ENCODE peak calls at places on chromosomes 2 and 18, in four cellular contexts. One of them, this sample, is unnamed.
A peak's percentile ranks its signal among the peaks of the same experiment; 100 is the strongest.

GRCh38 chr2:129091620-129092019 is 773.0 kb upstream of the HS6ST1 start:
- DNase-seq in K562: no peak
- DNase-seq in GM12878: no peak
- DNase-seq in HepG2: no peak
- DNase-seq in this sample: no peak

GRCh38 chr18:41829648-41830516 is 125.2 kb upstream of the PIK3C3 start:
- DNase-seq in K562: no peak
- DNase-seq in GM12878: no peak
- DNase-seq in HepG2: peak; percentile 37
- DNase-seq in this sample: no peak

GRCh38 chr2:200298816-200299215 is 7.7 kb upstream of the SPATS2L start:
- DNase-seq in K562: no peak
- DNase-seq in GM12878: no peak
- DNase-seq in HepG2: no peak
- DNase-seq in this sample: no peak

GRCh38 chr2:1993711-1994682 is 249.7 kb upstream of the PXDN start:
- DNase-seq in K562: no peak
- DNase-seq in GM12878: no peak
- DNase-seq in HepG2: no peak
- DNase-seq in this sample: no peak

GRCh38 chr2:130391058-130391871 is 35.4 kb downstream of the PTPN18 start:
- DNase-seq in K562: peak; percentile 64
- DNase-seq in GM12878: no peak
- DNase-seq in HepG2: peak; percentile 55
- DNase-seq in this sample: peak; percentile 89

GRCh38 chr2:157500334-157500733 is 56.4 kb upstream of the CYTIP start:
- DNase-seq in K562: no peak
- DNase-seq in GM12878: no peak
- DNase-seq in HepG2: no peak
- DNase-seq in this sample: no peak

GRCh38 chr2:102453497-102453896 is 19.5 kb upstream of the SLC9A4 start:
- DNase-seq in K562: no peak
- DNase-seq in GM12878: no peak
- DNase-seq in HepG2: no peak
- DNase-seq in this sample: no peak

GRCh38 chr2:33552758-33553461 is 46.2 kb downstream of the FAM98A start:
- DNase-seq in K562: no peak
- DNase-seq in GM12878: no peak
- DNase-seq in HepG2: peak; percentile 73
- DNase-seq in this sample: no peak

GRCh38 chr18:46560671-46561045 is 96.4 kb downstream of the LOXHD1 start:
- DNase-seq in K562: no peak
- DNase-seq in GM12878: no peak
- DNase-seq in HepG2: no peak
- DNase-seq in this sample: no peak

GRCh38 chr2:44358498-44358897 is 2.8 kb downstream of the PREPL start:
- DNase-seq in K562: no peak
- DNase-seq in GM12878: peak; percentile 64
- DNase-seq in HepG2: no peak
- DNase-seq in this sample: no peak

GRCh38 chr2:98242006-98242405 is 104.2 kb upstream of the CNGA3 start:
- DNase-seq in K562: no peak
- DNase-seq in GM12878: no peak
- DNase-seq in HepG2: no peak
- DNase-seq in this sample: no peak

GRCh38 chr2:200931227-200931626 is 32.2 kb downstream of the ORC2 start:
- DNase-seq in K562: no peak
- DNase-seq in GM12878: no peak
- DNase-seq in HepG2: peak; percentile 12
- DNase-seq in this sample: no peak

GRCh38 chr2:38981670-38982357 is 92.1 kb downstream of the ARHGEF33 start:
- DNase-seq in K562: no peak
- DNase-seq in GM12878: no peak
- DNase-seq in HepG2: peak; percentile 98
- DNase-seq in this sample: no peak

GRCh38 chr2:8479298-8479697 is 202.6 kb upstream of the ID2 start:
- DNase-seq in K562: no peak
- DNase-seq in GM12878: no peak
- DNase-seq in HepG2: no peak
- DNase-seq in this sample: peak; percentile 79

GRCh38 chr2:86753606-86754005 is 33.5 kb downstream of the RMND5A start:
- DNase-seq in K562: no peak
- DNase-seq in GM12878: no peak
- DNase-seq in HepG2: no peak
- DNase-seq in this sample: no peak

GRCh38 chr2:39124000-39124769 is 3.3 kb upstream of the SOS1 start:
- DNase-seq in K562: peak; percentile 89
- DNase-seq in GM12878: peak; percentile 89
- DNase-seq in HepG2: peak; percentile 97
- DNase-seq in this sample: peak; percentile 95

GRCh38 chr2:142965464-142965863 is 88.0 kb downstream of the KYNU start:
- DNase-seq in K562: no peak
- DNase-seq in GM12878: no peak
- DNase-seq in HepG2: no peak
- DNase-seq in this sample: no peak

GRCh38 chr18:59813942-59814341 is 85.9 kb upstream of the PMAIP1 start:
- DNase-seq in K562: no peak
- DNase-seq in GM12878: no peak
- DNase-seq in HepG2: no peak
- DNase-seq in this sample: no peak

GRCh38 chr2:78757191-78757590 is 268.3 kb upstream of the REG3G start:
- DNase-seq in K562: no peak
- DNase-seq in GM12878: no peak
- DNase-seq in HepG2: no peak
- DNase-seq in this sample: no peak

GRCh38 chr2:97702731-97703470 is 10.5 kb upstream of the ZAP70 start:
- DNase-seq in K562: no peak
- DNase-seq in GM12878: no peak
- DNase-seq in HepG2: no peak
- DNase-seq in this sample: no peak

GRCh38 chr2:8646731-8647461 is 35.0 kb upstream of the ID2 start:
- DNase-seq in K562: no peak
- DNase-seq in GM12878: no peak
- DNase-seq in HepG2: no peak
- DNase-seq in this sample: no peak

GRCh38 chr2:95024960-95025405 is 525 bp upstream of the MAL start:
- DNase-seq in K562: no peak
- DNase-seq in GM12878: no peak
- DNase-seq in HepG2: no peak
- DNase-seq in this sample: no peak

GRCh38 chr2:107428781-107429180 is 397.9 kb upstream of the RGPD4 start:
- DNase-seq in K562: no peak
- DNase-seq in GM12878: no peak
- DNase-seq in HepG2: no peak
- DNase-seq in this sample: no peak

GRCh38 chr2:71452565-71452964 is 796 bp upstream of the DYSF start:
- DNase-seq in K562: peak; percentile 85
- DNase-seq in GM12878: no peak
- DNase-seq in HepG2: no peak
- DNase-seq in this sample: no peak

GRCh38 chr18:12703714-12704113 is 872 bp downstream of the PSMG2 start:
- DNase-seq in K562: no peak
- DNase-seq in GM12878: no peak
- DNase-seq in HepG2: no peak
- DNase-seq in this sample: peak; percentile 34

GRCh38 chr2:241609859-241610793 is 26.8 kb downstream of the THAP4 start:
- DNase-seq in K562: peak; percentile 89
- DNase-seq in GM12878: peak; percentile 40
- DNase-seq in HepG2: peak; percentile 93
- DNase-seq in this sample: no peak

GRCh38 chr2:28618221-28619141 is 122.6 kb downstream of the PLB1 start:
- DNase-seq in K562: no peak
- DNase-seq in GM12878: no peak
- DNase-seq in HepG2: peak; percentile 75
- DNase-seq in this sample: no peak

GRCh38 chr2:118348380-118349024 is 260.2 kb downstream of the INSIG2 start:
- DNase-seq in K562: no peak
- DNase-seq in GM12878: no peak
- DNase-seq in HepG2: no peak
- DNase-seq in this sample: no peak

GRCh38 chr2:224870341-224870740 is 154.2 kb upstream of the CCDC195 start:
- DNase-seq in K562: no peak
- DNase-seq in GM12878: no peak
- DNase-seq in HepG2: no peak
- DNase-seq in this sample: no peak

GRCh38 chr18:13513015-13513414 is 213.3 kb downstream of the FAM210A start:
- DNase-seq in K562: no peak
- DNase-seq in GM12878: no peak
- DNase-seq in HepG2: peak; percentile 54
- DNase-seq in this sample: peak; percentile 50

GRCh38 chr18:13308369-13308768 is 89.8 kb downstream of the LDLRAD4 start:
- DNase-seq in K562: no peak
- DNase-seq in GM12878: no peak
- DNase-seq in HepG2: no peak
- DNase-seq in this sample: no peak

GRCh38 chr2:226835420-226835795 is 446 bp upstream of the RHBDD1 start:
- DNase-seq in K562: peak; percentile 81
- DNase-seq in GM12878: no peak
- DNase-seq in HepG2: no peak
- DNase-seq in this sample: no peak

GRCh38 chr2:16023663-16024360 is 83.5 kb downstream of the MYCN start:
- DNase-seq in K562: no peak
- DNase-seq in GM12878: no peak
- DNase-seq in HepG2: no peak
- DNase-seq in this sample: no peak

GRCh38 chr2:119208791-119209203 is 14.8 kb upstream of the STEAP3 start:
- DNase-seq in K562: no peak
- DNase-seq in GM12878: no peak
- DNase-seq in HepG2: no peak
- DNase-seq in this sample: no peak

GRCh38 chr2:216004408-216005283 is 8.7 kb downstream of the MREG start:
- DNase-seq in K562: no peak
- DNase-seq in GM12878: peak; percentile 61
- DNase-seq in HepG2: no peak
- DNase-seq in this sample: no peak

GRCh38 chr2:205511666-205512065 is 170.6 kb upstream of the NRP2 start:
- DNase-seq in K562: no peak
- DNase-seq in GM12878: no peak
- DNase-seq in HepG2: no peak
- DNase-seq in this sample: no peak

GRCh38 chr2:16003152-16003551 is 62.8 kb downstream of the MYCN start:
- DNase-seq in K562: no peak
- DNase-seq in GM12878: no peak
- DNase-seq in HepG2: no peak
- DNase-seq in this sample: no peak

GRCh38 chr2:96824079-96824870 is 8.2 kb downstream of the CNNM3 start:
- DNase-seq in K562: no peak
- DNase-seq in GM12878: no peak
- DNase-seq in HepG2: peak; percentile 77
- DNase-seq in this sample: no peak

GRCh38 chr2:30113617-30114293 is 33.1 kb upstream of the YPEL5 start:
- DNase-seq in K562: no peak
- DNase-seq in GM12878: no peak
- DNase-seq in HepG2: no peak
- DNase-seq in this sample: peak; percentile 34

GRCh38 chr18:26134110-26134509 is 441 bp downstream of the PSMA8 start:
- DNase-seq in K562: no peak
- DNase-seq in GM12878: no peak
- DNase-seq in HepG2: no peak
- DNase-seq in this sample: no peak
- H2AFZ ChIP-seq in K562: no peak overlapping the region
- H2AFZ ChIP-seq in GM12878: no peak overlapping the region
- H2AFZ ChIP-seq in HepG2: no peak overlapping the region
- H2AFZ ChIP-seq in this sample: no peak overlapping the region

GRCh38 chr2:136582631-136583205 is 182.6 kb upstream of the THSD7B start:
- DNase-seq in K562: peak; percentile 20
- DNase-seq in GM12878: no peak
- DNase-seq in HepG2: peak; percentile 18
- DNase-seq in this sample: no peak
- TF ChIP-seq REST in K562: peak; percentile 94
- TF ChIP-seq REST in GM12878: peak; percentile 95
- TF ChIP-seq REST in HepG2: peak; percentile 77
- TF ChIP-seq REST in this sample: peak; percentile 88

DNA sequence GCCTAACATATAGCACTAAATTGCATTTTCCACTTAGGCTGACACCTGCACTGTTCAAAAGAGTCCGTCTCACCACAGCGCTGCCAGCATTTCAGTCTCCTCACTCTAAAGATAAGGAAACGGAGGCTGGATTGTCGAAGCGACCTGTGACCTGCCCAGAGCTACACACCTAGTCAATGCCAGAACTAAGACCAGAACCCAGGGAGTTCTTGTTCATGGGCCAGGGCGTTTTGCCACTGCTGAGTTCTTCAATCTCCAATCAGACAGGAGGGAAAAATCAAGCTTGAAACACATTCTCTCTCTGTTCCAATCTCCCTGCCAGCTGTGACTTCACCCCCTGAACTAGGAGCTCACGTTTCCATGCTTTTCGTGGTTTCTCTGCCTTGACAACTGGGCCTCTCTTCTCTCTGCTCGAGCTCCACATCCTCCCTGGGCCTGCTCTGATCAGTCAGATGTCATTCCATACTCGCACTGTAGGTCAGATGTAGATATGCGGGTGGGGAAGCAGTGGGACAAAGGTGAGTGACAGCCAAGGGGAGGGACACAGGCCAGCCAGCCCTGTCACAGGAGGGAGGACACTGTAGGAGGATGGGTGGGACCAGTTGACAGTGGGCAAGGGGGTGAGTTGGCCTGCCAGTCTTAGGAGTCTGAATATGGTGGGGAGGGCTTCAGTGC is 221.1 kb upstream of the SMAD2 start:
- DNase-seq in K562: no peak
- DNase-seq in GM12878: no peak
- DNase-seq in HepG2: no peak
- DNase-seq in this sample: no peak
- TF ChIP-seq SMC3 in K562: no peak
- TF ChIP-seq SMC3 in GM12878: no peak
- TF ChIP-seq SMC3 in HepG2: no peak
- TF ChIP-seq SMC3 in this sample: no peak

GRCh38 chr2:84931384-84931821 is 25.9 kb downstream of the TMSB10 start:
- DNase-seq in K562: no peak
- DNase-seq in GM12878: peak; percentile 71
- DNase-seq in HepG2: no peak
- DNase-seq in this sample: no peak

GRCh38 chr2:84924173-84925106 is 19.0 kb downstream of the TMSB10 start:
- DNase-seq in K562: peak; percentile 23
- DNase-seq in GM12878: peak; percentile 87
- DNase-seq in HepG2: peak; percentile 95
- DNase-seq in this sample: no peak

GRCh38 chr2:84925724-84926376 is 20.4 kb downstream of the TMSB10 start:
- DNase-seq in K562: peak; percentile 87
- DNase-seq in GM12878: peak; percentile 92
- DNase-seq in HepG2: peak; percentile 98
- DNase-seq in this sample: peak; percentile 87

GRCh38 chr2:84925336-84925723 is 19.9 kb downstream of the TMSB10 start:
- DNase-seq in K562: no peak
- DNase-seq in GM12878: no peak
- DNase-seq in HepG2: no peak
- DNase-seq in this sample: no peak

GRCh38 chr2:84927275-84927627 is 21.8 kb downstream of the TMSB10 start:
- DNase-seq in K562: no peak
- DNase-seq in GM12878: no peak
- DNase-seq in HepG2: no peak
- DNase-seq in this sample: no peak
- H2AFZ ChIP-seq in K562: peak overlapping the region; percentile 15
- H2AFZ ChIP-seq in GM12878: peak overlapping the region; percentile 93
- H2AFZ ChIP-seq in HepG2: no peak overlapping the region
- H2AFZ ChIP-seq in this sample: peak overlapping the region; percentile 84

This sample was measured in SK-N-SH.